ENCODE peak calls at places on chromosomes 3 and 15, in seven cellular contexts. One of them, this sample, is unnamed.
A peak's percentile ranks its signal among the peaks of the same experiment; 100 is the strongest.

GRCh38 chr15:20356444-20357138 is 185.0 kb downstream of the GOLGA6L6 start:
- DNase-seq in stomach: peak; percentile 63
- DNase-seq in GM23248: peak; percentile 50
- DNase-seq in ovary: no peak
- DNase-seq in SJSA1: no peak
- DNase-seq in BJ: no peak
- DNase-seq in activated CD4-positive, alpha-beta T cell treated with anti-CD3 and anti-CD28 coated beads, Interleukin-2, amount 50 U/mL, for 48 hours: peak; percentile 87
- DNase-seq in this sample: peak; percentile 81

GRCh38 chr3:113269661-113270060 is 58.3 kb downstream of the BOC start:
- DNase-seq in BJ: no peak
- DNase-seq in stomach: no peak
- DNase-seq in GM23248: no peak
- DNase-seq in activated CD4-positive, alpha-beta T cell treated with anti-CD3 and anti-CD28 coated beads, Interleukin-2, amount 50 U/mL, for 48 hours: no peak
- DNase-seq in SJSA1: no peak
- DNase-seq in ovary: no peak
- DNase-seq in this sample: no peak

GRCh38 chr3:26624209-26624775 is 1.7 kb downstream of the LRRC3B start:
- DNase-seq in GM23248: no peak
- DNase-seq in stomach: no peak
- DNase-seq in activated CD4-positive, alpha-beta T cell treated with anti-CD3 and anti-CD28 coated beads, Interleukin-2, amount 50 U/mL, for 48 hours: no peak
- DNase-seq in SJSA1: no peak
- DNase-seq in BJ: no peak
- DNase-seq in ovary: no peak
- DNase-seq in this sample: no peak

GRCh38 chr15:75058127-75058905 is 34.9 kb downstream of the PPCDC start:
- DNase-seq in SJSA1: no peak
- DNase-seq in activated CD4-positive, alpha-beta T cell treated with anti-CD3 and anti-CD28 coated beads, Interleukin-2, amount 50 U/mL, for 48 hours: no peak
- DNase-seq in BJ: no peak
- DNase-seq in ovary: no peak
- DNase-seq in GM23248: no peak
- DNase-seq in stomach: no peak
- DNase-seq in this sample: peak; percentile 7

GRCh38 chr3:44914936-44915335 is 40.5 kb downstream of the TGM4 start:
- DNase-seq in GM23248: peak; percentile 37
- DNase-seq in BJ: no peak
- DNase-seq in ovary: no peak
- DNase-seq in activated CD4-positive, alpha-beta T cell treated with anti-CD3 and anti-CD28 coated beads, Interleukin-2, amount 50 U/mL, for 48 hours: no peak
- DNase-seq in stomach: no peak
- DNase-seq in SJSA1: no peak
- DNase-seq in this sample: peak; percentile 50

GRCh38 chr3:37558580-37558979 is 303.1 kb upstream of the CTDSPL start:
- DNase-seq in ovary: no peak
- DNase-seq in SJSA1: no peak
- DNase-seq in activated CD4-positive, alpha-beta T cell treated with anti-CD3 and anti-CD28 coated beads, Interleukin-2, amount 50 U/mL, for 48 hours: no peak
- DNase-seq in BJ: no peak
- DNase-seq in stomach: no peak
- DNase-seq in GM23248: no peak
- DNase-seq in this sample: no peak

GRCh38 chr3:33355611-33356010 is 78.4 kb downstream of the FBXL2 start:
- DNase-seq in BJ: no peak
- DNase-seq in GM23248: peak; percentile 83
- DNase-seq in SJSA1: no peak
- DNase-seq in stomach: no peak
- DNase-seq in activated CD4-positive, alpha-beta T cell treated with anti-CD3 and anti-CD28 coated beads, Interleukin-2, amount 50 U/mL, for 48 hours: no peak
- DNase-seq in ovary: no peak
- DNase-seq in this sample: no peak

GRCh38 chr15:66997212-66997611 is 68.2 kb upstream of the SMAD3 start:
- DNase-seq in SJSA1: peak; percentile 39
- DNase-seq in stomach: no peak
- DNase-seq in GM23248: peak; percentile 89
- DNase-seq in BJ: peak; percentile 69
- DNase-seq in activated CD4-positive, alpha-beta T cell treated with anti-CD3 and anti-CD28 coated beads, Interleukin-2, amount 50 U/mL, for 48 hours: no peak
- DNase-seq in ovary: no peak
- DNase-seq in this sample: no peak

GRCh38 chr3:194396897-194397756 is 1.9 kb downstream of the GP5 start:
- DNase-seq in stomach: no peak
- DNase-seq in ovary: peak; percentile 44
- DNase-seq in SJSA1: no peak
- DNase-seq in activated CD4-positive, alpha-beta T cell treated with anti-CD3 and anti-CD28 coated beads, Interleukin-2, amount 50 U/mL, for 48 hours: peak; percentile 36
- DNase-seq in BJ: no peak
- DNase-seq in GM23248: no peak
- DNase-seq in this sample: no peak

GRCh38 chr3:151890721-151891141 is 17.3 kb downstream of the SUCNR1 start:
- DNase-seq in activated CD4-positive, alpha-beta T cell treated with anti-CD3 and anti-CD28 coated beads, Interleukin-2, amount 50 U/mL, for 48 hours: no peak
- DNase-seq in stomach: no peak
- DNase-seq in GM23248: no peak
- DNase-seq in SJSA1: no peak
- DNase-seq in BJ: no peak
- DNase-seq in ovary: no peak
- DNase-seq in this sample: no peak

GRCh38 chr3:183356920-183357319 is 71.5 kb downstream of the MCF2L2 start:
- DNase-seq in activated CD4-positive, alpha-beta T cell treated with anti-CD3 and anti-CD28 coated beads, Interleukin-2, amount 50 U/mL, for 48 hours: no peak
- DNase-seq in SJSA1: no peak
- DNase-seq in stomach: no peak
- DNase-seq in GM23248: no peak
- DNase-seq in ovary: no peak
- DNase-seq in BJ: no peak
- DNase-seq in this sample: no peak

GRCh38 chr15:43376017-43376705 is 5.3 kb downstream of the TUBGCP4 start:
- DNase-seq in stomach: no peak
- DNase-seq in BJ: no peak
- DNase-seq in activated CD4-positive, alpha-beta T cell treated with anti-CD3 and anti-CD28 coated beads, Interleukin-2, amount 50 U/mL, for 48 hours: peak; percentile 16
- DNase-seq in ovary: no peak
- DNase-seq in GM23248: peak; percentile 61
- DNase-seq in SJSA1: no peak
- DNase-seq in this sample: peak; percentile 33

GRCh38 chr3:71984843-71985594 is 200.1 kb upstream of the PROK2 start:
- DNase-seq in BJ: no peak
- DNase-seq in activated CD4-positive, alpha-beta T cell treated with anti-CD3 and anti-CD28 coated beads, Interleukin-2, amount 50 U/mL, for 48 hours: peak; percentile 27
- DNase-seq in SJSA1: no peak
- DNase-seq in stomach: peak; percentile 37
- DNase-seq in GM23248: no peak
- DNase-seq in ovary: no peak
- DNase-seq in this sample: no peak

GRCh38 chr3:195763248-195763830 is 42.6 kb downstream of the MUC20 start:
- DNase-seq in activated CD4-positive, alpha-beta T cell treated with anti-CD3 and anti-CD28 coated beads, Interleukin-2, amount 50 U/mL, for 48 hours: no peak
- DNase-seq in stomach: no peak
- DNase-seq in ovary: no peak
- DNase-seq in BJ: no peak
- DNase-seq in SJSA1: no peak
- DNase-seq in GM23248: no peak
- DNase-seq in this sample: no peak

GRCh38 chr15:67415186-67415585 is 105.7 kb upstream of the C15orf61 start:
- DNase-seq in ovary: no peak
- DNase-seq in BJ: no peak
- DNase-seq in GM23248: no peak
- DNase-seq in SJSA1: no peak
- DNase-seq in stomach: no peak
- DNase-seq in activated CD4-positive, alpha-beta T cell treated with anti-CD3 and anti-CD28 coated beads, Interleukin-2, amount 50 U/mL, for 48 hours: no peak
- DNase-seq in this sample: no peak

GRCh38 chr3:111901617-111902016 is 42.6 kb downstream of the PHLDB2 start:
- DNase-seq in activated CD4-positive, alpha-beta T cell treated with anti-CD3 and anti-CD28 coated beads, Interleukin-2, amount 50 U/mL, for 48 hours: no peak
- DNase-seq in stomach: no peak
- DNase-seq in GM23248: no peak
- DNase-seq in SJSA1: no peak
- DNase-seq in BJ: no peak
- DNase-seq in ovary: no peak
- DNase-seq in this sample: no peak

GRCh38 chr15:92322566-92323355 is 70.9 kb upstream of the ST8SIA2 start:
- DNase-seq in ovary: no peak
- DNase-seq in stomach: no peak
- DNase-seq in GM23248: no peak
- DNase-seq in BJ: no peak
- DNase-seq in activated CD4-positive, alpha-beta T cell treated with anti-CD3 and anti-CD28 coated beads, Interleukin-2, amount 50 U/mL, for 48 hours: no peak
- DNase-seq in SJSA1: no peak
- DNase-seq in this sample: peak; percentile 18

GRCh38 chr3:14877404-14877803 is 58.6 kb downstream of the FGD5 start:
- DNase-seq in BJ: no peak
- DNase-seq in SJSA1: no peak
- DNase-seq in ovary: no peak
- DNase-seq in stomach: no peak
- DNase-seq in activated CD4-positive, alpha-beta T cell treated with anti-CD3 and anti-CD28 coated beads, Interleukin-2, amount 50 U/mL, for 48 hours: no peak
- DNase-seq in GM23248: no peak
- DNase-seq in this sample: no peak

GRCh38 chr3:63855333-63855940 is 8.2 kb downstream of the THOC7 start:
- DNase-seq in ovary: no peak
- DNase-seq in stomach: no peak
- DNase-seq in SJSA1: no peak
- DNase-seq in BJ: no peak
- DNase-seq in activated CD4-positive, alpha-beta T cell treated with anti-CD3 and anti-CD28 coated beads, Interleukin-2, amount 50 U/mL, for 48 hours: no peak
- DNase-seq in GM23248: peak; percentile 26
- DNase-seq in this sample: no peak

GRCh38 chr15:31396881-31397560 is 70.4 kb downstream of the KLF13 start:
- DNase-seq in ovary: peak; percentile 76
- DNase-seq in SJSA1: peak; percentile 82
- DNase-seq in activated CD4-positive, alpha-beta T cell treated with anti-CD3 and anti-CD28 coated beads, Interleukin-2, amount 50 U/mL, for 48 hours: no peak
- DNase-seq in GM23248: peak; percentile 92
- DNase-seq in BJ: peak; percentile 34
- DNase-seq in stomach: peak; percentile 95
- DNase-seq in this sample: peak; percentile 87

GRCh38 chr15:31811641-31812040 is 218.7 kb upstream of the CHRNA7 start:
- DNase-seq in SJSA1: no peak
- DNase-seq in activated CD4-positive, alpha-beta T cell treated with anti-CD3 and anti-CD28 coated beads, Interleukin-2, amount 50 U/mL, for 48 hours: no peak
- DNase-seq in BJ: no peak
- DNase-seq in stomach: no peak
- DNase-seq in GM23248: no peak
- DNase-seq in ovary: no peak
- DNase-seq in this sample: peak; percentile 20

GRCh38 chr15:25731411-25731810 is 131.7 kb downstream of the ATP10A start:
- DNase-seq in SJSA1: peak; percentile 18
- DNase-seq in stomach: no peak
- DNase-seq in GM23248: no peak
- DNase-seq in BJ: no peak
- DNase-seq in activated CD4-positive, alpha-beta T cell treated with anti-CD3 and anti-CD28 coated beads, Interleukin-2, amount 50 U/mL, for 48 hours: no peak
- DNase-seq in ovary: no peak
- DNase-seq in this sample: no peak

GRCh38 chr3:155714295-155714718 is 30.6 kb downstream of the PLCH1 start:
- DNase-seq in ovary: no peak
- DNase-seq in SJSA1: no peak
- DNase-seq in stomach: no peak
- DNase-seq in BJ: no peak
- DNase-seq in GM23248: no peak
- DNase-seq in activated CD4-positive, alpha-beta T cell treated with anti-CD3 and anti-CD28 coated beads, Interleukin-2, amount 50 U/mL, for 48 hours: no peak
- DNase-seq in this sample: no peak

GRCh38 chr3:4720316-4721075 is 227.3 kb downstream of the ITPR1 start:
- DNase-seq in stomach: peak; percentile 82
- DNase-seq in BJ: no peak
- DNase-seq in SJSA1: no peak
- DNase-seq in activated CD4-positive, alpha-beta T cell treated with anti-CD3 and anti-CD28 coated beads, Interleukin-2, amount 50 U/mL, for 48 hours: no peak
- DNase-seq in GM23248: peak; percentile 84
- DNase-seq in ovary: peak; percentile 89
- DNase-seq in this sample: peak; percentile 91

GRCh38 chr3:197014942-197015575 is 14.6 kb downstream of the MELTF start:
- DNase-seq in BJ: no peak
- DNase-seq in ovary: no peak
- DNase-seq in stomach: no peak
- DNase-seq in SJSA1: no peak
- DNase-seq in activated CD4-positive, alpha-beta T cell treated with anti-CD3 and anti-CD28 coated beads, Interleukin-2, amount 50 U/mL, for 48 hours: no peak
- DNase-seq in GM23248: no peak
- DNase-seq in this sample: no peak

GRCh38 chr3:51814034-51814433 is 35.0 kb upstream of the IQCF6 start:
- DNase-seq in ovary: no peak
- DNase-seq in stomach: no peak
- DNase-seq in activated CD4-positive, alpha-beta T cell treated with anti-CD3 and anti-CD28 coated beads, Interleukin-2, amount 50 U/mL, for 48 hours: no peak
- DNase-seq in SJSA1: no peak
- DNase-seq in BJ: no peak
- DNase-seq in GM23248: no peak
- DNase-seq in this sample: no peak

GRCh38 chr15:51649659-51650521 is 27.3 kb upstream of the DMXL2 start:
- DNase-seq in GM23248: peak; percentile 76
- DNase-seq in ovary: no peak
- DNase-seq in activated CD4-positive, alpha-beta T cell treated with anti-CD3 and anti-CD28 coated beads, Interleukin-2, amount 50 U/mL, for 48 hours: no peak
- DNase-seq in BJ: peak; percentile 35
- DNase-seq in stomach: no peak
- DNase-seq in SJSA1: no peak
- DNase-seq in this sample: peak; percentile 49

GRCh38 chr3:151568095-151568685 is 107.3 kb upstream of the IGSF10 start:
- DNase-seq in activated CD4-positive, alpha-beta T cell treated with anti-CD3 and anti-CD28 coated beads, Interleukin-2, amount 50 U/mL, for 48 hours: no peak
- DNase-seq in SJSA1: no peak
- DNase-seq in ovary: no peak
- DNase-seq in stomach: no peak
- DNase-seq in BJ: no peak
- DNase-seq in GM23248: peak; percentile 43
- DNase-seq in this sample: no peak

GRCh38 chr3:156899951-156900350 is 73.8 kb downstream of the LEKR1 start:
- DNase-seq in GM23248: no peak
- DNase-seq in ovary: no peak
- DNase-seq in activated CD4-positive, alpha-beta T cell treated with anti-CD3 and anti-CD28 coated beads, Interleukin-2, amount 50 U/mL, for 48 hours: no peak
- DNase-seq in SJSA1: no peak
- DNase-seq in BJ: no peak
- DNase-seq in stomach: no peak
- DNase-seq in this sample: no peak

GRCh38 chr3:122315619-122316018 is 9.4 kb upstream of the CSTA start:
- DNase-seq in SJSA1: no peak
- DNase-seq in activated CD4-positive, alpha-beta T cell treated with anti-CD3 and anti-CD28 coated beads, Interleukin-2, amount 50 U/mL, for 48 hours: no peak
- DNase-seq in GM23248: no peak
- DNase-seq in ovary: no peak
- DNase-seq in BJ: no peak
- DNase-seq in stomach: no peak
- DNase-seq in this sample: no peak